ENCODE peak calls at places on chromosomes 12 and 14, in seven cellular contexts. One of them, this sample, is unnamed.

GRCh38 chr14:68523994-68524725 is 268.7 kb downstream of the ZFP36L1 start:
- DNase-seq in GM06990: no peak
- DNase-seq in hepatocyte: no peak
- DNase-seq in GM10248: no peak
- DNase-seq in natural killer cell: no peak
- DNase-seq in IMR-90: no peak
- DNase-seq in HL-60: no peak
- DNase-seq in this sample: peak

GRCh38 chr14:73613046-73613383 is 698 bp downstream of the ACOT6 start:
- DNase-seq in GM06990: no peak
- DNase-seq in HL-60: no peak
- DNase-seq in GM10248: no peak
- DNase-seq in natural killer cell: no peak
- DNase-seq in IMR-90: no peak
- DNase-seq in hepatocyte: no peak
- DNase-seq in this sample: no peak

GRCh38 chr14:101960225-101960624 is 4.1 kb upstream of the DYNC1H1 start:
- DNase-seq in GM06990: no peak
- DNase-seq in IMR-90: no peak
- DNase-seq in GM10248: no peak
- DNase-seq in HL-60: peak
- DNase-seq in hepatocyte: no peak
- DNase-seq in natural killer cell: no peak
- DNase-seq in this sample: peak

GRCh38 chr14:95675486-95675885 is 10.7 kb upstream of the TCL1B start:
- DNase-seq in IMR-90: no peak
- DNase-seq in natural killer cell: no peak
- DNase-seq in HL-60: no peak
- DNase-seq in GM10248: no peak
- DNase-seq in hepatocyte: no peak
- DNase-seq in GM06990: no peak
- DNase-seq in this sample: no peak

GRCh38 chr12:3842517-3842916 is 30.7 kb downstream of the PARP11 start:
- DNase-seq in natural killer cell: no peak
- DNase-seq in hepatocyte: no peak
- DNase-seq in GM10248: no peak
- DNase-seq in GM06990: no peak
- DNase-seq in HL-60: no peak
- DNase-seq in IMR-90: no peak
- DNase-seq in this sample: no peak

GRCh38 chr12:58616618-58617017 is 303.7 kb downstream of the LRIG3 start:
- DNase-seq in IMR-90: no peak
- DNase-seq in natural killer cell: no peak
- DNase-seq in hepatocyte: no peak
- DNase-seq in HL-60: no peak
- DNase-seq in GM06990: no peak
- DNase-seq in GM10248: no peak
- DNase-seq in this sample: no peak

GRCh38 chr12:19775241-19775640 is 335.9 kb downstream of the AEBP2 start:
- DNase-seq in IMR-90: no peak
- DNase-seq in GM06990: no peak
- DNase-seq in GM10248: no peak
- DNase-seq in hepatocyte: no peak
- DNase-seq in HL-60: no peak
- DNase-seq in natural killer cell: no peak
- DNase-seq in this sample: no peak

GRCh38 chr12:94245984-94246383 is 97.6 kb downstream of the PLXNC1 start:
- DNase-seq in natural killer cell: no peak
- DNase-seq in GM10248: no peak
- DNase-seq in hepatocyte: no peak
- DNase-seq in GM06990: no peak
- DNase-seq in IMR-90: no peak
- DNase-seq in HL-60: peak
- DNase-seq in this sample: no peak

GRCh38 chr14:102589761-102590290 is 2.6 kb upstream of the RCOR1 start:
- DNase-seq in IMR-90: no peak
- DNase-seq in natural killer cell: no peak
- DNase-seq in hepatocyte: no peak
- DNase-seq in GM06990: no peak
- DNase-seq in HL-60: no peak
- DNase-seq in GM10248: no peak
- DNase-seq in this sample: no peak

GRCh38 chr12:57299514-57300016 is 48.6 kb upstream of the STAC3 start:
- DNase-seq in GM06990: no peak
- DNase-seq in hepatocyte: no peak
- DNase-seq in HL-60: no peak
- DNase-seq in GM10248: no peak
- DNase-seq in natural killer cell: no peak
- DNase-seq in IMR-90: peak
- DNase-seq in this sample: peak

GRCh38 chr14:92888896-92889295 is 34.1 kb upstream of the CHGA start:
- DNase-seq in GM06990: no peak
- DNase-seq in IMR-90: no peak
- DNase-seq in HL-60: peak
- DNase-seq in GM10248: no peak
- DNase-seq in natural killer cell: no peak
- DNase-seq in hepatocyte: no peak
- DNase-seq in this sample: no peak

GRCh38 chr14:92884410-92884809 is 38.5 kb upstream of the CHGA start:
- DNase-seq in natural killer cell: no peak
- DNase-seq in GM10248: no peak
- DNase-seq in HL-60: no peak
- DNase-seq in GM06990: no peak
- DNase-seq in hepatocyte: no peak
- DNase-seq in IMR-90: no peak
- DNase-seq in this sample: no peak

GRCh38 chr14:92887157-92887556 is 35.8 kb upstream of the CHGA start:
- DNase-seq in GM06990: no peak
- DNase-seq in GM10248: no peak
- DNase-seq in IMR-90: no peak
- DNase-seq in natural killer cell: no peak
- DNase-seq in hepatocyte: no peak
- DNase-seq in HL-60: no peak
- DNase-seq in this sample: no peak

GRCh38 chr14:92885279-92886061 is 37.5 kb upstream of the CHGA start:
- DNase-seq in HL-60: no peak
- DNase-seq in hepatocyte: no peak
- DNase-seq in natural killer cell: no peak
- DNase-seq in GM10248: no peak
- DNase-seq in IMR-90: no peak
- DNase-seq in GM06990: no peak
- DNase-seq in this sample: no peak

DNA sequence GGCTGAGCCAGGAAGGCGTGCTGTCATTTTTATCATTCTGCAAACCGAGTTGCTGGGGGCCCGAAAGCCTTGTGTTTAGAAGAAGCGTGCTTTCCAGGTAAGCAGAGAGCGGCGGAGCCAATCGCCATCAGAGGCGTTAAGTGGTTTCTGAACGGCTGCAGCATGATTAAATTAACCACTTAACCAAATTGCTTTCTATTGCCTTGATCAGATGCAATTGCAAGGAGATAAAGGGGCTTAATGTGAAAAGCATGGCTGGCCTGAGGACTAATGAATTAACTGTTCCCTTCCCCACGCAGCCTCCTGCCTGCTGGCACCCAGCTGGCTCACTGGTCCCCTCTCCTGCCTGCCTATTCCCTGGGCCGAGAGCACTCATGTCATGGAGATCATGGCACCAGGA is 36.6 kb upstream of the CHGA start:
- DNase-seq in HL-60: no peak
- DNase-seq in GM10248: no peak
- DNase-seq in GM06990: no peak
- DNase-seq in natural killer cell: no peak
- DNase-seq in IMR-90: no peak
- DNase-seq in hepatocyte: no peak
- DNase-seq in this sample: no peak
- TF ChIP-seq CTCF in HL-60: no peak
- TF ChIP-seq CTCF in GM10248: no peak
- TF ChIP-seq CTCF in GM06990: no peak
- TF ChIP-seq CTCF in natural killer cell: no peak
- TF ChIP-seq CTCF in IMR-90: no peak
- TF ChIP-seq CTCF in hepatocyte: no peak
- TF ChIP-seq CTCF in this sample: no peak

GRCh38 chr14:30768791-30769190 is 105.6 kb upstream of the COCH start:
- DNase-seq in HL-60: no peak
- DNase-seq in IMR-90: no peak
- DNase-seq in GM06990: no peak
- DNase-seq in natural killer cell: no peak
- DNase-seq in hepatocyte: no peak
- DNase-seq in GM10248: no peak
- DNase-seq in this sample: no peak

GRCh38 chr14:30770376-30770775 is 104.0 kb upstream of the COCH start:
- DNase-seq in GM06990: no peak
- DNase-seq in natural killer cell: no peak
- DNase-seq in HL-60: no peak
- DNase-seq in IMR-90: no peak
- DNase-seq in GM10248: no peak
- DNase-seq in hepatocyte: no peak
- DNase-seq in this sample: no peak

GRCh38 chr14:30763891-30764290 is 110.5 kb upstream of the COCH start:
- DNase-seq in GM10248: no peak
- DNase-seq in IMR-90: no peak
- DNase-seq in hepatocyte: no peak
- DNase-seq in GM06990: no peak
- DNase-seq in HL-60: no peak
- DNase-seq in natural killer cell: no peak
- DNase-seq in this sample: no peak

GRCh38 chr14:30771595-30771994 is 102.8 kb upstream of the COCH start:
- DNase-seq in IMR-90: no peak
- DNase-seq in hepatocyte: no peak
- DNase-seq in HL-60: no peak
- DNase-seq in GM06990: no peak
- DNase-seq in natural killer cell: no peak
- DNase-seq in GM10248: no peak
- DNase-seq in this sample: no peak

DNA sequence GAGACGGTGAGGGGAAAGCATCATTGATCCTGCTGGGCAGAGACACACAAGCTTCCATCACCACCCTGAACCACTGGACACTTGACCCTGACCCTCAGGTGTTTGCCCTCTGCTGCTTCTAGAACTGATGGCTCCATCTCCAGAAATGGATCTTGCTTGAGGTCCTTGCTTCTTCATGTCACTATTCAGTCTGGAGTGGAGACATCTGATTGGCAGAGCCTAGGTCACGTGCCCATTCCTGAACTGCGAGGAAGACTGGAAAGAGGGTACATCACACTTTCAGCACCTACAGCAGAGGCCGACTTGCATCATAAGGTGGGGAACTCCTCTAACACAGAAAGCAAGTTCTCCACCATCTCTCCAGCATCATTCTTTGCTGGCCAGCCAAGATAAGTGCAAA is 106.7 kb upstream of the COCH start:
- DNase-seq in HL-60: no peak
- DNase-seq in hepatocyte: no peak
- DNase-seq in natural killer cell: no peak
- DNase-seq in IMR-90: no peak
- DNase-seq in GM10248: no peak
- DNase-seq in GM06990: no peak
- DNase-seq in this sample: no peak
- TF ChIP-seq CTCF in HL-60: no peak
- TF ChIP-seq CTCF in hepatocyte: no peak
- TF ChIP-seq CTCF in natural killer cell: no peak
- TF ChIP-seq CTCF in IMR-90: no peak
- TF ChIP-seq CTCF in GM10248: no peak
- TF ChIP-seq CTCF in GM06990: no peak
- TF ChIP-seq CTCF in this sample: no peak

GRCh38 chr14:75283884-75284563 is 5.4 kb downstream of the FOS start:
- DNase-seq in hepatocyte: peak
- DNase-seq in GM06990: no peak
- DNase-seq in natural killer cell: no peak
- DNase-seq in HL-60: peak
- DNase-seq in IMR-90: peak
- DNase-seq in GM10248: no peak
- DNase-seq in this sample: no peak

GRCh38 chr14:75282166-75282547 is 3.5 kb downstream of the FOS start:
- DNase-seq in IMR-90: peak
- DNase-seq in GM10248: no peak
- DNase-seq in HL-60: no peak
- DNase-seq in GM06990: no peak
- DNase-seq in hepatocyte: peak
- DNase-seq in natural killer cell: no peak
- DNase-seq in this sample: no peak

GRCh38 chr14:75285331-75285730 is 6.7 kb downstream of the FOS start:
- DNase-seq in GM06990: no peak
- DNase-seq in HL-60: no peak
- DNase-seq in hepatocyte: no peak
- DNase-seq in IMR-90: no peak
- DNase-seq in GM10248: no peak
- DNase-seq in natural killer cell: no peak
- DNase-seq in this sample: no peak

GRCh38 chr14:75281691-75282000 is 3.0 kb downstream of the FOS start:
- DNase-seq in GM06990: no peak
- DNase-seq in hepatocyte: no peak
- DNase-seq in IMR-90: no peak
- DNase-seq in GM10248: no peak
- DNase-seq in natural killer cell: no peak
- DNase-seq in HL-60: no peak
- DNase-seq in this sample: no peak

GRCh38 chr14:75283162-75283883 is 4.7 kb downstream of the FOS start:
- DNase-seq in HL-60: peak
- DNase-seq in GM06990: no peak
- DNase-seq in GM10248: no peak
- DNase-seq in hepatocyte: peak
- DNase-seq in natural killer cell: peak
- DNase-seq in IMR-90: peak
- DNase-seq in this sample: no peak
- TF ChIP-seq CTCF in HL-60: no peak
- TF ChIP-seq CTCF in GM06990: peak
- TF ChIP-seq CTCF in GM10248: no peak
- TF ChIP-seq CTCF in hepatocyte: peak
- TF ChIP-seq CTCF in natural killer cell: peak
- TF ChIP-seq CTCF in IMR-90: peak
- TF ChIP-seq CTCF in this sample: peak

GRCh38 chr12:44816446-44817017 is 59.6 kb downstream of the NELL2 start:
- DNase-seq in natural killer cell: no peak
- DNase-seq in hepatocyte: peak
- DNase-seq in HL-60: no peak
- DNase-seq in GM10248: no peak
- DNase-seq in IMR-90: no peak
- DNase-seq in GM06990: no peak
- DNase-seq in this sample: no peak

GRCh38 chr12:44817687-44818086 is 58.4 kb downstream of the NELL2 start:
- DNase-seq in hepatocyte: no peak
- DNase-seq in natural killer cell: no peak
- DNase-seq in GM10248: no peak
- DNase-seq in IMR-90: no peak
- DNase-seq in HL-60: no peak
- DNase-seq in GM06990: no peak
- DNase-seq in this sample: no peak

DNA sequence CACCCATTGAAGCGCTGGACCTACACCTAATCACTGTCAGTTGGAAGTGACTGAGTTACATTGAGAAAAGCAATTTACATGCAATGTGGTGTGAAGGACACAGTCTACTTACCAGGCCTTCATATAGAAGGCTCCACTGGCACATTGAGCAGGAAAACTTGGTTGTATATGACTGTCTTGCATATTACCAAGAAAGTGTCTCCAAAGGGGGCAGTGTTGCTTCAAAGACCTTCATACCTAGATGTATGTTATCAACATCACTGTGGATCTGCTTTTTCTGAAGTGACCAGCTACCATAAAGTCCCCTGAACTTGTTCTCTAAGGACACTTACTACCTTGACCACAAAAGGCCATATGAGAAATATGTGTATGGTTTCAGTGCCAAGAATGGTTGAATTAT is 64.1 kb downstream of the NELL2 start:
- DNase-seq in GM10248: no peak
- DNase-seq in IMR-90: no peak
- DNase-seq in HL-60: no peak
- DNase-seq in GM06990: no peak
- DNase-seq in hepatocyte: peak
- DNase-seq in natural killer cell: no peak
- DNase-seq in this sample: peak
- TF ChIP-seq CTCF in GM10248: peak
- TF ChIP-seq CTCF in IMR-90: no peak
- TF ChIP-seq CTCF in HL-60: no peak
- TF ChIP-seq CTCF in GM06990: peak
- TF ChIP-seq CTCF in hepatocyte: no peak
- TF ChIP-seq CTCF in natural killer cell: peak
- TF ChIP-seq CTCF in this sample: peak

This sample was measured in fibroblast of mammary gland.